ENCODE peak calls at places on chromosomes 2 and 18, in six cellular contexts. D is spleen, P is fibroblast of lung, Z is endothelial cell of umbilical vein, X is IMR-90, V is ovary. G is an unnamed sample.

GRCh38 chr2:29066989-29067605 is 7.2 kb downstream of the PCARE start:
- DNase-seq in D (no peak), P (no peak), Z (no peak), X (peak; percentile 14), V (no peak), G (no peak)

GRCh38 chr2:172775319-172775718 is 39.7 kb downstream of the RAPGEF4 start:
- DNase-seq in D (no peak), P (no peak), Z (no peak), X (no peak), V (no peak), G (no peak)

GRCh38 chr18:22871809-22872525 is 61.2 kb upstream of the RBBP8 start:
- DNase-seq in D (no peak), P (peak; percentile 5), Z (peak; percentile 49), X (peak; percentile 31), V (no peak), G (no peak)

GRCh38 chr18:65567372-65567771 is 183.4 kb upstream of the CDH7 start:
- DNase-seq in D (no peak), P (no peak), Z (no peak), X (no peak), V (no peak), G (no peak)

GRCh38 chr2:77834360-77835002 is 312.3 kb upstream of the LRRTM4 start:
- DNase-seq in D (no peak), P (no peak), Z (no peak), X (no peak), V (no peak), G (no peak)

GRCh38 chr18:43013489-43013888 is 102.0 kb downstream of the RIT2 start:
- DNase-seq in D (no peak), P (peak; percentile 21), Z (no peak), X (no peak), V (no peak), G (no peak)

GRCh38 chr18:59343916-59344315 is 15.1 kb downstream of the LMAN1 start:
- DNase-seq in D (no peak), P (no peak), Z (no peak), X (no peak), V (no peak), G (no peak)

GRCh38 chr2:9753665-9754531 is 89.4 kb upstream of the TAF1B start:
- DNase-seq in D (no peak), P (no peak), Z (no peak), X (no peak), V (no peak), G (no peak)

GRCh38 chr2:26100384-26100783 is 66.5 kb downstream of the RAB10 start:
- DNase-seq in D (no peak), P (no peak), Z (no peak), X (no peak), V (no peak), G (no peak)

GRCh38 chr2:176158306-176158643 is 1.2 kb downstream of the HOXD3 start:
- DNase-seq in D (no peak), P (no peak), Z (no peak), X (no peak), V (no peak), G (no peak)

GRCh38 chr2:16165518-16166326 is 225.4 kb downstream of the MYCN start:
- DNase-seq in D (no peak), P (no peak), Z (no peak), X (no peak), V (no peak), G (no peak)

GRCh38 chr2:84963692-84964405 is 7.1 kb upstream of the KCMF1 start:
- DNase-seq in D (no peak), P (peak; percentile 94), Z (no peak), X (peak; percentile 97), V (no peak), G (no peak)

GRCh38 chr18:66727991-66728390 is 124.1 kb upstream of the CDH19 start:
- DNase-seq in D (no peak), P (no peak), Z (no peak), X (no peak), V (no peak), G (no peak)

GRCh38 chr2:105718846-105719432 is 25.8 kb upstream of the NCK2 start:
- DNase-seq in D (no peak), P (no peak), Z (no peak), X (no peak), V (no peak), G (no peak)

GRCh38 chr2:129877795-129878775 is 101.4 kb upstream of the RAB6C start:
- DNase-seq in D (peak; percentile 86), P (peak; percentile 65), Z (no peak), X (peak; percentile 51), V (no peak), G (peak; percentile 64)

GRCh38 chr2:234564719-234565118 is 67.8 kb upstream of the ARL4C start:
- DNase-seq in D (no peak), P (peak; percentile 79), Z (peak; percentile 12), X (peak; percentile 80), V (no peak), G (no peak)

GRCh38 chr18:75865639-75866038 is 438.1 kb upstream of the SMIM21 start:
- DNase-seq in D (no peak), P (no peak), Z (no peak), X (no peak), V (no peak), G (no peak)

GRCh38 chr18:11993264-11993916 is 12.1 kb downstream of the IMPA2 start:
- DNase-seq in D (peak; percentile 70), P (no peak), Z (no peak), X (no peak), V (no peak), G (no peak)

GRCh38 chr2:18413794-18414396 is 146.6 kb downstream of the RDH14 start:
- DNase-seq in D (no peak), P (peak; percentile 94), Z (peak; percentile 85), X (peak; percentile 89), V (peak; percentile 51), G (no peak)

GRCh38 chr2:46493241-46493970 is 14.0 kb downstream of the TMEM247 start:
- DNase-seq in D (no peak), P (peak; percentile 58), Z (no peak), X (peak; percentile 82), V (no peak), G (no peak)

GRCh38 chr2:7077660-7078278 is 160.6 kb downstream of the RNF144A start:
- DNase-seq in D (no peak), P (no peak), Z (peak; percentile 89), X (no peak), V (no peak), G (no peak)

GRCh38 chr18:75588412-75588811 is 160.9 kb upstream of the SMIM21 start:
- DNase-seq in D (no peak), P (no peak), Z (no peak), X (no peak), V (no peak), G (no peak)

GRCh38 chr18:21820035-21820810 is 79.6 kb downstream of the MIB1 start:
- DNase-seq in D (no peak), P (peak; percentile 51), Z (peak; percentile 42), X (peak; percentile 33), V (no peak), G (no peak)

GRCh38 chr2:113755690-113756063 is 765 bp downstream of the SLC35F5 start:
- DNase-seq in D (no peak), P (peak; percentile 30), Z (peak; percentile 73), X (peak; percentile 17), V (no peak), G (no peak)

GRCh38 chr18:75407468-75408437 is 19.8 kb downstream of the SMIM21 start:
- DNase-seq in D (no peak), P (peak; percentile 36), Z (no peak), X (peak; percentile 38), V (no peak), G (no peak)

GRCh38 chr2:143704432-143705106 is 575.4 kb downstream of the ARHGAP15 start:
- DNase-seq in D (no peak), P (no peak), Z (no peak), X (no peak), V (no peak), G (no peak)

DNA sequence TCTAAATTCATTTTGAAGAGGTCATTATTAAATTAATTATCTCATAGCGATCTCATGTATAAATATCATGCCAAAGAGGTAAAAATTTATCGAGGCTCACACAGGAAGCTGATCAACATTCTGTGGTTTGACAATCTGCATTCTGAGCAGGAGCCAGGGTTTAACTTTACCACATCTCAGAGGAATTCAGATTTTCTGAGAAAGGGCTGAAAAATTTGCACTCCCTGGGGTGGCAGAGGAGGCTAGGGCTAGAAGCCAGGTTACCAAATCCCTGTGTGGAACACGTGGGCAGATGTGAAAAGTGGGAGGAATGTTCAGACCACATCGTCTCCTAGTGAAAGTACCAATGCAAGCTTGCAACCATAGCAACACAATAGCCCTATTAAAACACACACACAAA is 63.5 kb upstream of the CTLA4 start:
- DNase-seq in D (no peak), P (peak; percentile 91), Z (no peak), X (peak; percentile 96), V (no peak), G (no peak)
- H3K4me1 ChIP-seq in D (no peaks in the 10 kb centered on the region), P (peaks cover 18% of the 10 kb centered on the region), Z (peaks cover 22% of the 10 kb centered on the region), X (peaks cover 17% of the 10 kb centered on the region), V (no peaks in the 10 kb centered on the region), G (peaks cover 5% of the 10 kb centered on the region)

GRCh38 chr2:219124379-219125110 is 36.1 kb downstream of the NHEJ1 start:
- DNase-seq in D (no peak), P (peak; percentile 80), Z (no peak), X (peak; percentile 64), V (no peak), G (no peak)
- H3K27ac ChIP-seq in D (no peak overlapping the region), P (no peak overlapping the region), Z (no peak overlapping the region), X (no peak overlapping the region), V (no peak overlapping the region), G (no peak overlapping the region)

GRCh38 chr2:238727585-238728321 is 120.1 kb upstream of the TWIST2 start:
- DNase-seq in D (no peak), P (peak; percentile 81), Z (no peak), X (peak; percentile 57), V (peak; percentile 37), G (peak; percentile 83)

GRCh38 chr2:238724728-238725127 is 123.2 kb upstream of the TWIST2 start:
- DNase-seq in D (no peak), P (no peak), Z (no peak), X (no peak), V (no peak), G (no peak)

GRCh38 chr2:238722883-238723282 is 125.0 kb upstream of the TWIST2 start:
- DNase-seq in D (no peak), P (no peak), Z (no peak), X (no peak), V (no peak), G (no peak)

GRCh38 chr2:238726670-238727584 is 121.0 kb upstream of the TWIST2 start:
- DNase-seq in D (no peak), P (no peak), Z (no peak), X (no peak), V (no peak), G (no peak)

GRCh38 chr2:238725298-238725697 is 122.6 kb upstream of the TWIST2 start:
- DNase-seq in D (no peak), P (no peak), Z (no peak), X (no peak), V (no peak), G (no peak)
- H3K4me1 ChIP-seq in D (no peaks in the 10 kb centered on the region), P (peaks cover 14% of the 10 kb centered on the region), Z (no peaks in the 10 kb centered on the region), X (peaks cover 19% of the 10 kb centered on the region), V (peaks cover 17% of the 10 kb centered on the region), G (no peaks in the 10 kb centered on the region)

DNA sequence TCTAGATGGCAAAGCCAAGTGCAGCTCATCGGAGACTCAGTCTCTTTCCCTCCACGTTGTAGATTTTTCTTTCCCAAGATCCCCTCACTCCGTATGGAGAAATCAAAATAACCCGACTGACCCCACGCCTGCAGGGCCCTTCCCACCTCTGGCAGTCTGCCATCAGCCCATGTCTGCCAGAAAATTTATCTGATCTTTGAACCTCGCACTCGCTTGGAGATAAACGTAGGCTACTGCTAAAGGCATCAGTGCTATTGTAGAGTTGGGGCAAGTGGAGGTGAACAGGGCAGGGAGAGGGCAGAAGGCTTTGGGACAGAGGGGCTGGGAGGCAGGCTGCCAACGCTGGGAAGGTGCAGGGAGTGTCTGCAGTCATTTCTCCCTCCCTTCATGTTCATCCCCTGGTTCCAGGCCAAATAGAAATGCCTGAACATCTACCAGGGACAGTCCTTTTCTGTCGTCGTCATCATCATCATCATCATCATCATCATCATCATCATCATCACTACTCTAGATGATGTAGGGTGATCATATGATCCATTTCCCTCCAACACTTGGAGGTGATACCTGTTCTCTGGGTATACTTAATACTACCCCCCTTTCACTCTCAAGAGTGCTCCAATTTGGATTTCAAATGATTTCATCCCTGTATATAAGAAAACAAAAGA is 257.6 kb downstream of the DYSF start:
- DNase-seq in D (no peak), P (no peak), Z (no peak), X (no peak), V (no peak), G (no peak)
- H3K27ac ChIP-seq in D (no peak overlapping the region), P (no peak overlapping the region), Z (no peak overlapping the region), X (no peak overlapping the region), V (no peak overlapping the region), G (no peak overlapping the region)